ENCODE peak calls at places on chromosomes 11 and 22, in six cellular contexts. One of them, this sample, is unnamed.

GRCh38 chr11:69465236-69466000 is 16.0 kb upstream of the LINC01488 start:
- DNase-seq in SK-N-SH: no peak
- DNase-seq in GM23248: no peak
- DNase-seq in neural progenitor cell: no peak
- DNase-seq in HCT116: no peak
- DNase-seq in keratinocyte: no peak
- DNase-seq in this sample: no peak

GRCh38 chr11:111541209-111542061 is 915 bp downstream of the LAYN start:
- DNase-seq in SK-N-SH: peak
- DNase-seq in HCT116: no peak
- DNase-seq in neural progenitor cell: peak
- DNase-seq in GM23248: peak
- DNase-seq in keratinocyte: no peak
- DNase-seq in this sample: peak

GRCh38 chr11:67504023-67504949 is 877 bp downstream of the PITPNM1 start:
- DNase-seq in neural progenitor cell: peak
- DNase-seq in GM23248: peak
- DNase-seq in keratinocyte: no peak
- DNase-seq in SK-N-SH: peak
- DNase-seq in HCT116: no peak
- DNase-seq in this sample: peak

GRCh38 chr22:22171357-22172218 is 73.0 kb upstream of the VPREB1 start:
- DNase-seq in HCT116: peak
- DNase-seq in neural progenitor cell: peak
- DNase-seq in GM23248: peak
- DNase-seq in SK-N-SH: peak
- DNase-seq in keratinocyte: no peak
- DNase-seq in this sample: peak

GRCh38 chr11:11738370-11738769 is 103.4 kb upstream of the USP47 start:
- DNase-seq in SK-N-SH: no peak
- DNase-seq in keratinocyte: no peak
- DNase-seq in HCT116: no peak
- DNase-seq in GM23248: no peak
- DNase-seq in neural progenitor cell: no peak
- DNase-seq in this sample: no peak

GRCh38 chr11:134261626-134262488 is 8.5 kb downstream of the ACAD8 start:
- DNase-seq in SK-N-SH: peak
- DNase-seq in keratinocyte: no peak
- DNase-seq in neural progenitor cell: peak
- DNase-seq in HCT116: peak
- DNase-seq in GM23248: peak
- DNase-seq in this sample: peak

GRCh38 chr11:104624021-104624420 is 274.2 kb downstream of the CASP12 start:
- DNase-seq in SK-N-SH: no peak
- DNase-seq in neural progenitor cell: no peak
- DNase-seq in HCT116: no peak
- DNase-seq in GM23248: no peak
- DNase-seq in keratinocyte: no peak
- DNase-seq in this sample: no peak

GRCh38 chr11:67640758-67641113 is 1.2 kb upstream of the TBX10 start:
- DNase-seq in GM23248: no peak
- DNase-seq in SK-N-SH: no peak
- DNase-seq in keratinocyte: no peak
- DNase-seq in HCT116: no peak
- DNase-seq in neural progenitor cell: peak
- DNase-seq in this sample: no peak

GRCh38 chr22:44520695-44521094 is 22.7 kb upstream of the RTL6 start:
- DNase-seq in GM23248: peak
- DNase-seq in keratinocyte: no peak
- DNase-seq in SK-N-SH: no peak
- DNase-seq in neural progenitor cell: no peak
- DNase-seq in HCT116: no peak
- DNase-seq in this sample: no peak

GRCh38 chr11:9982796-9983579 is 311.0 kb downstream of the SBF2 start:
- DNase-seq in SK-N-SH: no peak
- DNase-seq in GM23248: no peak
- DNase-seq in HCT116: peak
- DNase-seq in keratinocyte: no peak
- DNase-seq in neural progenitor cell: peak
- DNase-seq in this sample: peak

GRCh38 chr22:36546092-36546804 is 17.3 kb upstream of the EIF3D start:
- DNase-seq in neural progenitor cell: peak
- DNase-seq in GM23248: peak
- DNase-seq in SK-N-SH: peak
- DNase-seq in HCT116: peak
- DNase-seq in keratinocyte: no peak
- DNase-seq in this sample: peak

GRCh38 chr11:32312865-32313403 is 122.4 kb downstream of the WT1 start:
- DNase-seq in neural progenitor cell: peak
- DNase-seq in GM23248: peak
- DNase-seq in SK-N-SH: peak
- DNase-seq in HCT116: peak
- DNase-seq in keratinocyte: peak
- DNase-seq in this sample: peak

GRCh38 chr22:36865346-36865745 is 4.5 kb downstream of the NCF4 start:
- DNase-seq in HCT116: no peak
- DNase-seq in keratinocyte: no peak
- DNase-seq in SK-N-SH: no peak
- DNase-seq in neural progenitor cell: peak
- DNase-seq in GM23248: peak
- DNase-seq in this sample: peak

GRCh38 chr11:111354601-111354891 is 24.5 kb downstream of the POU2AF1 start:
- DNase-seq in HCT116: no peak
- DNase-seq in neural progenitor cell: no peak
- DNase-seq in GM23248: no peak
- DNase-seq in SK-N-SH: no peak
- DNase-seq in keratinocyte: no peak
- DNase-seq in this sample: no peak

GRCh38 chr22:50733521-50734342 is 4.3 kb upstream of the ACR start:
- DNase-seq in neural progenitor cell: peak
- DNase-seq in HCT116: no peak
- DNase-seq in GM23248: peak
- DNase-seq in keratinocyte: no peak
- DNase-seq in SK-N-SH: peak
- DNase-seq in this sample: no peak

GRCh38 chr11:61489833-61490585 is 18.5 kb upstream of the LRRC10B start:
- DNase-seq in HCT116: no peak
- DNase-seq in SK-N-SH: peak
- DNase-seq in keratinocyte: no peak
- DNase-seq in GM23248: peak
- DNase-seq in neural progenitor cell: peak
- DNase-seq in this sample: peak

GRCh38 chr11:57402188-57403066 is 12.0 kb upstream of the PRG2 start:
- DNase-seq in neural progenitor cell: no peak
- DNase-seq in HCT116: peak
- DNase-seq in GM23248: peak
- DNase-seq in SK-N-SH: no peak
- DNase-seq in keratinocyte: peak
- DNase-seq in this sample: peak

GRCh38 chr11:64729851-64730382 is 6.9 kb upstream of the NRXN2 start:
- DNase-seq in neural progenitor cell: peak
- DNase-seq in GM23248: peak
- DNase-seq in SK-N-SH: peak
- DNase-seq in HCT116: no peak
- DNase-seq in keratinocyte: no peak
- DNase-seq in this sample: peak

GRCh38 chr11:313304-313786 is 495 bp upstream of the IFITM1 start:
- DNase-seq in keratinocyte: no peak
- DNase-seq in neural progenitor cell: no peak
- DNase-seq in HCT116: no peak
- DNase-seq in GM23248: peak
- DNase-seq in SK-N-SH: no peak
- DNase-seq in this sample: no peak
- H3K4me2 ChIP-seq in keratinocyte: peak
- H3K4me2 ChIP-seq in neural progenitor cell: peak
- H3K4me2 ChIP-seq in HCT116: peak
- H3K4me2 ChIP-seq in GM23248: peak
- H3K4me2 ChIP-seq in SK-N-SH: no peak
- H3K4me2 ChIP-seq in this sample: peak

GRCh38 chr11:1829039-1829820 is 5.6 kb upstream of the SYT8 start:
- DNase-seq in SK-N-SH: no peak
- DNase-seq in neural progenitor cell: no peak
- DNase-seq in GM23248: peak
- DNase-seq in HCT116: no peak
- DNase-seq in keratinocyte: no peak
- DNase-seq in this sample: no peak
- H3K4me2 ChIP-seq in SK-N-SH: peak
- H3K4me2 ChIP-seq in neural progenitor cell: no peak
- H3K4me2 ChIP-seq in GM23248: no peak
- H3K4me2 ChIP-seq in HCT116: peak
- H3K4me2 ChIP-seq in keratinocyte: peak
- H3K4me2 ChIP-seq in this sample: no peak

GRCh38 chr22:45551310-45552016 is 48.8 kb downstream of the FBLN1 start:
- DNase-seq in neural progenitor cell: no peak
- DNase-seq in GM23248: peak
- DNase-seq in keratinocyte: no peak
- DNase-seq in SK-N-SH: no peak
- DNase-seq in HCT116: no peak
- DNase-seq in this sample: peak
- H3K4me2 ChIP-seq in neural progenitor cell: no peak
- H3K4me2 ChIP-seq in GM23248: no peak
- H3K4me2 ChIP-seq in keratinocyte: no peak
- H3K4me2 ChIP-seq in SK-N-SH: no peak
- H3K4me2 ChIP-seq in HCT116: no peak
- H3K4me2 ChIP-seq in this sample: no peak

GRCh38 chr22:18077087-18077638 is 627 bp upstream of the PEX26 start:
- DNase-seq in GM23248: no peak
- DNase-seq in SK-N-SH: no peak
- DNase-seq in HCT116: no peak
- DNase-seq in neural progenitor cell: no peak
- DNase-seq in keratinocyte: no peak
- DNase-seq in this sample: no peak
- H3K4me2 ChIP-seq in GM23248: peak
- H3K4me2 ChIP-seq in SK-N-SH: peak
- H3K4me2 ChIP-seq in HCT116: peak
- H3K4me2 ChIP-seq in neural progenitor cell: peak
- H3K4me2 ChIP-seq in keratinocyte: peak
- H3K4me2 ChIP-seq in this sample: peak

GRCh38 chr11:100878474-100878873 is 191.4 kb downstream of the ARHGAP42 start:
- DNase-seq in keratinocyte: no peak
- DNase-seq in neural progenitor cell: no peak
- DNase-seq in HCT116: no peak
- DNase-seq in SK-N-SH: no peak
- DNase-seq in GM23248: peak
- DNase-seq in this sample: no peak
- H3K4me2 ChIP-seq in keratinocyte: no peak
- H3K4me2 ChIP-seq in neural progenitor cell: no peak
- H3K4me2 ChIP-seq in HCT116: no peak
- H3K4me2 ChIP-seq in SK-N-SH: no peak
- H3K4me2 ChIP-seq in GM23248: peak
- H3K4me2 ChIP-seq in this sample: no peak

GRCh38 chr22:20204821-20205220 is 54.0 kb upstream of the CCDC188 start:
- DNase-seq in GM23248: peak
- DNase-seq in keratinocyte: no peak
- DNase-seq in HCT116: no peak
- DNase-seq in neural progenitor cell: no peak
- DNase-seq in SK-N-SH: no peak
- DNase-seq in this sample: peak

GRCh38 chr22:20206709-20207215 is 55.9 kb upstream of the CCDC188 start:
- DNase-seq in keratinocyte: no peak
- DNase-seq in HCT116: no peak
- DNase-seq in neural progenitor cell: no peak
- DNase-seq in GM23248: peak
- DNase-seq in SK-N-SH: no peak
- DNase-seq in this sample: peak

GRCh38 chr22:20205964-20206708 is 55.3 kb upstream of the CCDC188 start:
- DNase-seq in HCT116: peak
- DNase-seq in neural progenitor cell: no peak
- DNase-seq in GM23248: peak
- DNase-seq in SK-N-SH: no peak
- DNase-seq in keratinocyte: peak
- DNase-seq in this sample: peak

GRCh38 chr22:20204281-20204680 is 53.4 kb upstream of the CCDC188 start:
- DNase-seq in neural progenitor cell: no peak
- DNase-seq in keratinocyte: no peak
- DNase-seq in HCT116: no peak
- DNase-seq in SK-N-SH: no peak
- DNase-seq in GM23248: no peak
- DNase-seq in this sample: no peak

GRCh38 chr22:20205464-20205963 is 54.7 kb upstream of the CCDC188 start:
- DNase-seq in neural progenitor cell: no peak
- DNase-seq in HCT116: no peak
- DNase-seq in SK-N-SH: no peak
- DNase-seq in GM23248: no peak
- DNase-seq in keratinocyte: no peak
- DNase-seq in this sample: no peak
- H3K4me2 ChIP-seq in neural progenitor cell: no peak
- H3K4me2 ChIP-seq in HCT116: peak
- H3K4me2 ChIP-seq in SK-N-SH: no peak
- H3K4me2 ChIP-seq in GM23248: peak
- H3K4me2 ChIP-seq in keratinocyte: peak
- H3K4me2 ChIP-seq in this sample: peak

GRCh38 chr22:31584804-31585160 is 77.2 kb downstream of the PISD start:
- DNase-seq in SK-N-SH: no peak
- DNase-seq in neural progenitor cell: no peak
- DNase-seq in GM23248: no peak
- DNase-seq in keratinocyte: no peak
- DNase-seq in HCT116: no peak
- DNase-seq in this sample: no peak
- H3K4me2 ChIP-seq in SK-N-SH: no peak
- H3K4me2 ChIP-seq in neural progenitor cell: no peak
- H3K4me2 ChIP-seq in GM23248: peak
- H3K4me2 ChIP-seq in keratinocyte: no peak
- H3K4me2 ChIP-seq in HCT116: no peak
- H3K4me2 ChIP-seq in this sample: no peak

DNA sequence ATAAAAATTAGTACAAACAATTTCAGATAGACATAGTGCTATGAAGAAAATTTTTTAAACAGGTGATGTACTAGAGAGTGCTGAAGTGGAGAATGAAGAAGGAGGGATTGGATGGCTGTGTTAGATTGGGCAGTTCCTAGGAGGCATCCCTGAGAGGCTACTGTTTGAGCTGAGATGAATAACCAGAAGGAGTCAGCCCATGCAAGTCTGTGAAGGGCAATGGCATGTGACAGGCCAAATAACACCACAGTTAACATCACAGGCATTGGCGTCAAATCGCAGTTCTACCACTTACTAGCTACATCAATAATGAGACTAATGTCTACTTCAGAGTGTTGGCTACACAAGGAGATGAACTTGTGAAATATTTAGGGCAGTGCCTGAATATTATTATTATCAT is 35.4 kb downstream of the HORMAD2 start:
- DNase-seq in neural progenitor cell: no peak
- DNase-seq in keratinocyte: no peak
- DNase-seq in HCT116: peak
- DNase-seq in GM23248: peak
- DNase-seq in SK-N-SH: no peak
- DNase-seq in this sample: no peak
- H3K4me2 ChIP-seq in neural progenitor cell: no peak
- H3K4me2 ChIP-seq in keratinocyte: no peak
- H3K4me2 ChIP-seq in HCT116: peak
- H3K4me2 ChIP-seq in GM23248: peak
- H3K4me2 ChIP-seq in SK-N-SH: no peak
- H3K4me2 ChIP-seq in this sample: no peak

This sample was measured in hepatocyte.